ENCODE peak calls at places on chromosomes 5 and 9, in five cellular contexts. L is stimulated activated CD4-positive, alpha-beta T cell treated with anti-CD3 and anti-CD28 coated beads, Interleukin-4, amount 100 ng/mL, for 24 hours; C is left cardiac atrium; Q is mucosa of descending colon; B is A172. V is an unnamed sample.

GRCh38 chr9:38244971-38245370 is 147.5 kb upstream of the ALDH1B1 start:
- DNase-seq in L (no peak), C (no peak), Q (no peak), B (no peak), V (no peak)

GRCh38 chr5:78162253-78162862 is 132.1 kb downstream of the AP3B1 start:
- DNase-seq in L (no peak), C (no peak), Q (no peak), B (peak), V (no peak)

GRCh38 chr9:95588724-95589282 is 72.0 kb upstream of the PTCH1 start:
- DNase-seq in L (no peak), C (no peak), Q (no peak), B (no peak), V (no peak)

GRCh38 chr9:112338561-112338960 is 5.1 kb upstream of the PTBP3 start:
- DNase-seq in L (no peak), C (no peak), Q (no peak), B (no peak), V (no peak)

GRCh38 chr5:125411163-125412050 is 665.0 kb upstream of the ZNF608 start:
- DNase-seq in L (no peak), C (peak), Q (no peak), B (peak), V (peak)

GRCh38 chr9:89592963-89593775 is 11.6 kb upstream of the GADD45G start:
- DNase-seq in L (no peak), C (no peak), Q (no peak), B (peak), V (no peak)

GRCh38 chr9:84669293-84670105 is at the start of gene NTRK2:
- DNase-seq in L (no peak), C (peak), Q (no peak), B (no peak), V (peak)

GRCh38 chr9:93672622-93673270 is 96.4 kb downstream of the PHF2 start:
- DNase-seq in L (no peak), C (no peak), Q (no peak), B (no peak), V (no peak)

GRCh38 chr5:127440831-127441230 is 76.6 kb upstream of the PRRC1 start:
- DNase-seq in L (no peak), C (no peak), Q (no peak), B (peak), V (no peak)

GRCh38 chr9:97668485-97668884 is 28.7 kb downstream of the XPA start:
- DNase-seq in L (peak), C (no peak), Q (no peak), B (no peak), V (no peak)

GRCh38 chr9:93257808-93258331 is 73.9 kb downstream of the WNK2 start:
- DNase-seq in L (no peak), C (no peak), Q (no peak), B (no peak), V (no peak)

GRCh38 chr5:63245271-63245670 is 666.7 kb downstream of the LRRC70 start:
- DNase-seq in L (no peak), C (no peak), Q (no peak), B (no peak), V (no peak)

GRCh38 chr9:125472926-125473701 is 211.5 kb downstream of the GAPVD1 start:
- DNase-seq in L (no peak), C (peak), Q (no peak), B (peak), V (no peak)

GRCh38 chr9:105219291-105219805 is 25.1 kb upstream of the SLC44A1 start:
- DNase-seq in L (no peak), C (no peak), Q (no peak), B (no peak), V (no peak)

GRCh38 chr9:99052849-99053715 is 51.8 kb upstream of the TGFBR1 start:
- DNase-seq in L (no peak), C (no peak), Q (no peak), B (no peak), V (no peak)

GRCh38 chr5:1541662-1542008 is 17.9 kb upstream of the LPCAT1 start:
- DNase-seq in L (no peak), C (no peak), Q (no peak), B (no peak), V (no peak)

GRCh38 chr5:169805527-169805934 is 168.5 kb downstream of the DOCK2 start:
- DNase-seq in L (peak), C (no peak), Q (no peak), B (peak), V (no peak)

GRCh38 chr9:97507585-97507984 is 6.1 kb downstream of the TMOD1 start:
- DNase-seq in L (no peak), C (no peak), Q (no peak), B (no peak), V (no peak)

GRCh38 chr5:79774171-79774854 is 84.7 kb downstream of the CMYA5 start:
- DNase-seq in L (peak), C (no peak), Q (no peak), B (no peak), V (no peak)

GRCh38 chr5:42168091-42168670 is 243.1 kb downstream of the FBXO4 start:
- DNase-seq in L (no peak), C (no peak), Q (no peak), B (no peak), V (no peak)

GRCh38 chr9:99385814-99386279 is 163.8 kb downstream of the SEC61B start:
- DNase-seq in L (no peak), C (no peak), Q (no peak), B (peak), V (no peak)

V was measured in body of pancreas.